ENCODE peak calls at places on chromosome 11, in five cellular contexts. L is SK-N-SH, I is GM12878, Z is K562, V is HepG2. M is an unnamed sample.

GRCh38 chr11:61160487-61161189 is 588 bp downstream of the VPS37C start:
- DNase-seq in L (no peak), I (no peak), Z (no peak), V (no peak), M (no peak)

GRCh38 chr11:87851234-87851633 is 324.0 kb downstream of the RAB38 start:
- DNase-seq in L (no peak), I (no peak), Z (no peak), V (no peak), M (peak)

GRCh38 chr11:131041331-131042040 is 125.2 kb upstream of the SNX19 start:
- DNase-seq in L (no peak), I (no peak), Z (no peak), V (no peak), M (no peak)

GRCh38 chr11:65274734-65275682 is 13.2 kb downstream of the POLA2 start:
- DNase-seq in L (peak), I (no peak), Z (peak), V (peak), M (peak)

GRCh38 chr11:76658651-76659650 is 11.6 kb downstream of the LRRC32 start:
- DNase-seq in L (no peak), I (no peak), Z (no peak), V (no peak), M (no peak)

GRCh38 chr11:72609045-72609444 is 65.2 kb downstream of the PDE2A start:
- DNase-seq in L (no peak), I (no peak), Z (no peak), V (no peak), M (peak)

GRCh38 chr11:17780668-17781067 is 46.1 kb downstream of the KCNC1 start:
- DNase-seq in L (no peak), I (no peak), Z (no peak), V (no peak), M (no peak)

GRCh38 chr11:90453525-90453924 is 230.7 kb upstream of the CHORDC1 start:
- DNase-seq in L (no peak), I (no peak), Z (no peak), V (no peak), M (no peak)

GRCh38 chr11:121270286-121270685 is 22.3 kb upstream of the SC5D start:
- DNase-seq in L (no peak), I (no peak), Z (no peak), V (no peak), M (no peak)

GRCh38 chr11:112558691-112559090 is 298.0 kb upstream of the PLET1 start:
- DNase-seq in L (no peak), I (no peak), Z (no peak), V (no peak), M (peak)

GRCh38 chr11:117180020-117180419 is 1.5 kb downstream of the SIDT2 start:
- DNase-seq in L (peak), I (no peak), Z (no peak), V (no peak), M (no peak)

GRCh38 chr11:116925050-116925449 is 87.6 kb upstream of the APOA1 start:
- DNase-seq in L (no peak), I (no peak), Z (no peak), V (no peak), M (no peak)

GRCh38 chr11:13102865-13103539 is 93.9 kb downstream of the RASSF10 start:
- DNase-seq in L (no peak), I (no peak), Z (peak), V (no peak), M (no peak)

GRCh38 chr11:128908391-128909246 is 17.5 kb downstream of the KCNJ5 start:
- DNase-seq in L (peak), I (no peak), Z (no peak), V (no peak), M (peak)

GRCh38 chr11:78069465-78069864 is 5.8 kb downstream of the THRSP start:
- DNase-seq in L (no peak), I (no peak), Z (no peak), V (no peak), M (no peak)

GRCh38 chr11:124195419-124195734 is 12.2 kb downstream of the OR10D3 start:
- DNase-seq in L (no peak), I (no peak), Z (no peak), V (no peak), M (no peak)

GRCh38 chr11:114482114-114482513 is 42.8 kb downstream of the REXO2 start:
- DNase-seq in L (no peak), I (no peak), Z (no peak), V (no peak), M (no peak)

GRCh38 chr11:123545726-123546125 is 108.7 kb downstream of the SCN3B start:
- DNase-seq in L (no peak), I (no peak), Z (no peak), V (no peak), M (no peak)

GRCh38 chr11:122348658-122349451 is 232.8 kb upstream of the BLID start:
- DNase-seq in L (no peak), I (no peak), Z (no peak), V (no peak), M (no peak)

GRCh38 chr11:95308512-95309035 is 77.6 kb upstream of the SESN3 start:
- DNase-seq in L (no peak), I (no peak), Z (no peak), V (no peak), M (no peak)
- TF ChIP-seq MXI1 in L (no peak), I (no peak), Z (no peak), V (no peak), M (no peak)

DNA sequence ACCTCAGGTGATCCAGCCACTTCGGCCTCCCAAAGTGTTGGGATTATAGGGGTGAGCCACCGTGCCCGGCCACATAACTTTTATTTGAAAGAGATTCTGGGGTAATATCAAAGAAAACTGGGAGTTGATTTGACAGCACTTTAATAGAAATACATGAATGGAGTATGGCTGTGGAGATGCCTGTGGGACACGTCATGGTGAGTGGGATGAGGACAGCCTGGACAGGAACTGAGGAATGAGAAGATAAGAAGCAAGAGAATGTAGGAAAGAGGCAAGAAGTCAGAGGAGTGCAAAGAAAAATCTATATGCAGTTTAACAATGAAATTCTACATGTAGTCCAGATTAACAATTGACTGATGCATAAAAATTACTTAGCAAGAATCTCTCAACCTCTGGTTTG is 31.0 kb downstream of the SLC22A6 start:
- DNase-seq in L (no peak), I (no peak), Z (no peak), V (no peak), M (peak)
- TF ChIP-seq MXI1 in L (no peak), I (no peak), Z (no peak), V (no peak), M (no peak)

DNA sequence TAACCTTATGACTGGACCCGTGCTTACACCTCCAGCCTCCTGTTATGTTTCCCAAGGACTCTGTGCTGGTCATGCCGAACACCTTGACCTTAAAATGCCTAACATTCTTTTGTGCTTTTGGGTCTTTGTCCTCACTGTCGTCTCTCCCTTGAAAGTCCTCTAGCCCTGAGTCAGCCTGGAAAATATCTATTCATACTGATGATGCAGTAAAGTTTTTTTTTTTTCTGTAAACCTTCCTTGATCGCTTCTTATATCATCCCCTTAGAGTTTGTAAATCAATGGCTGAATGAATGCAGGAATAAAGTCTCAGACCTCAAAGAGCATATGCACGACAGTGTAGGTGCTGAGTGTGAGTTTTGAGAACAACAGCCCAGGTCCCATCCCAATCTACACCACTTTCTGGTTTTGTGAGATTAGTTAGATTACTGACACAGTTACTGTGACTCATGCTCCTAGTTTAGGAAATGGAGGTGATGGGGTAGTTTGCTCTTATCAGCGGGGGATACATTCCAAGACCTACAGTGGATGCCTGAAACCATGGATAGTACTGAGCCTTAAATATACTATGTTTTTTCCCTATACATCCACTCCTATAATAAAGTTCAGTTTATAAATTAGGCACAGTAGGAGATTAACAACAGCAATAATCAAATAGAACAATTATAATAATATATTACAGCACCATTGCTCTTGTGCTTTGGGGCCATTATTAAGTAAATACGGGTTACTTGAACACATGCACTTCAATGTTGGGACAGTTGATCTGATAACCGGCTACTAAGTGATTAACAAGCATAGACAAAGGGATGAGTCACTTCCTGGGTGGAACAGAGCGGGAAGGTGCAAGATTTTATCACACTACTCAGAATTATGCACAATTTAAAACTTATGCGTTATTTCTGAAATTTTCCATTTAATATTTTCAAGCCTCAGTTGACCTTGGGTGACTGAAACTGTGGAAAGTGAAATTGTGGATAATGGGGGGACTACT is 8.5 kb downstream of the TCN1 start:
- DNase-seq in L (no peak), I (no peak), Z (peak), V (no peak), M (no peak)
- TF ChIP-seq MXI1 in L (no peak), I (no peak), Z (no peak), V (no peak), M (no peak)

DNA sequence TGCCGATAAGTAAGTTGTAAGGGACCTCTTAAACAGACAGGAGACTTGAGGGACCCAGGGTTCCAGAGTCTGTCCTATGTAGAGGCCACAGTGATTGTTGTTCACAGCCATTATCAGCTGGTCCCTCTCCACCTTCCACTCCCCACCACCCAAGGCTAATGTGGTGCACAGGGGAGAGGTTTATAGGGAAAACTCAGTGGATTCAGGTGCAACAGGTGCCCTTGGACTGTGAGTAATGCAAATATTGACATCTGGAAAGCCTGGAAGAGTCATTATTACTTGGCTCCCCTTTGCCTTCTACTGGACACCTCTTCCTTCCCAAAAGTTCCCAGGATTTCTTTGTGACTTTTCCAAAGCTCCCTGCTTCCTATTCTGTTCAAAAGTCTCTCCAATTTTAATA is 441.1 kb upstream of the CCDC90B start:
- DNase-seq in L (no peak), I (no peak), Z (no peak), V (no peak), M (no peak)
- TF ChIP-seq MXI1 in L (no peak), I (no peak), Z (no peak), V (no peak), M (no peak)

GRCh38 chr11:69922596-69923111 is 103.4 kb upstream of the FGF3 start:
- DNase-seq in L (no peak), I (no peak), Z (no peak), V (no peak), M (no peak)

GRCh38 chr11:69920500-69921428 is 101.5 kb upstream of the FGF3 start:
- DNase-seq in L (no peak), I (no peak), Z (no peak), V (no peak), M (no peak)

GRCh38 chr11:69922015-69922595 is 102.9 kb upstream of the FGF3 start:
- DNase-seq in L (no peak), I (no peak), Z (no peak), V (no peak), M (no peak)

GRCh38 chr11:69919659-69920499 is 100.7 kb upstream of the FGF3 start:
- DNase-seq in L (no peak), I (no peak), Z (no peak), V (no peak), M (no peak)

DNA sequence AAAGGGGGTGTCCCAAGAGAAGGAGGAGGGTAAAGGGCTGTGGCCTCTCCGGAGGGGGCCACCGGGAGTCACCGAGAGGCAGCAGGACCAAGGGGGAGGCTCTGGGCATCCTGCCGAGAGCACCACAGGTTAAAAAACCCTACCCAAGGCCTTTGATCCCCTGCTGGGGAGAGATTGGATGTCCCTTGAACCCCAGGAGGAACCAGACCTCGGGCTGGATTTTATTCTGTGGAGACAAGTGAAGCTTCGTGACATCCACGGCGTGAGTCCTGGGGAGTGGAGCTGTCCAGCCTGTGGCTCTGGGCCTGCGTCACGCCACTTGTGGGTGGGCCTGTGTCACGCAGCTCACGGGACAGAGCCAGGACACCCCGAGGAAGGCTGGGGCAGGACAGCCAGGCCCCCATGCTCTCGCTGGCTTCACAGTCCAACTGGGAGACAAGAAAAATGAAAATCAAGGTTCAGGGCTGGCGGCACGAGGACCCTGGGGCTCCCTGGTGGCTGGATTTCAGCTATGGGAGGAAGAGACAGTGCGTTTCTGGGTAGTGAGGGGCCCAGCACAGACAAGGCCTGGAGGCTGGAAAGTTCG is 102.3 kb upstream of the FGF3 start:
- DNase-seq in L (no peak), I (no peak), Z (no peak), V (no peak), M (no peak)
- TF ChIP-seq MXI1 in L (no peak), I (no peak), Z (no peak), V (no peak), M (no peak)

GRCh38 chr11:2314525-2315394 is 12.9 kb downstream of the TSPAN32 start:
- DNase-seq in L (peak), I (no peak), Z (no peak), V (no peak), M (peak)
- TF ChIP-seq MXI1 in L (no peak), I (no peak), Z (no peak), V (no peak), M (no peak)

M was measured in IMR-90.